ENCODE peak calls at places on chromosomes 13 and 19, in six cellular contexts. H, V, J, F, X and U are unnamed samples.

GRCh38 chr19:18478545-18479311 is 40.8 kb upstream of the ISYNA1 start:
- DNase-seq in H (no peak), V (no peak), X (no peak), F (peak; percentile 94), J (peak; percentile 73), U (peak; percentile 58)

GRCh38 chr19:11138659-11139526 is 16.7 kb downstream of the SPC24 start:
- DNase-seq in V (peak; percentile 78), H (peak; percentile 72), F (peak; percentile 77), X (peak; percentile 57), J (no peak), U (peak; percentile 45)

GRCh38 chr13:79646880-79647279 is 165.9 kb downstream of the NDFIP2 start:
- DNase-seq in V (no peak), X (no peak), J (no peak), H (no peak), F (no peak), U (no peak)

GRCh38 chr19:45049073-45049736 is 10.4 kb downstream of the CLASRP start:
- DNase-seq in J (no peak), H (no peak), V (no peak), F (no peak), X (no peak), U (no peak)

GRCh38 chr13:39779337-39780270 is 124.1 kb downstream of the COG6 start:
- DNase-seq in H (no peak), J (peak; percentile 19), F (peak; percentile 36), V (no peak), X (no peak), U (no peak)

GRCh38 chr19:47280183-47280797 is 5.6 kb downstream of the INAFM1 start:
- DNase-seq in V (peak; percentile 46), F (no peak), X (no peak), H (peak; percentile 68), J (peak; percentile 66), U (no peak)

GRCh38 chr13:27403252-27403678 is 21.2 kb upstream of the GTF3A start:
- DNase-seq in J (no peak), V (peak; percentile 61), F (peak; percentile 65), H (no peak), X (no peak), U (no peak)

GRCh38 chr19:18379803-18380747 is 5.9 kb upstream of the GDF15 start:
- DNase-seq in F (peak; percentile 96), J (no peak), X (no peak), V (no peak), H (peak; percentile 93), U (peak; percentile 87)

GRCh38 chr13:48938308-48938943 is 37.3 kb upstream of the FNDC3A start:
- DNase-seq in H (no peak), X (no peak), J (peak; percentile 79), V (no peak), F (no peak), U (no peak)

GRCh38 chr13:33645591-33646554 is 172.1 kb upstream of the RFC3 start:
- DNase-seq in V (no peak), J (no peak), X (no peak), H (no peak), F (no peak), U (no peak)

GRCh38 chr13:33445024-33445423 is 159.5 kb upstream of the STARD13 start:
- DNase-seq in F (no peak), V (no peak), J (no peak), X (no peak), H (no peak), U (no peak)

GRCh38 chr19:17513801-17514200 is 2.4 kb downstream of the PGLS start:
- DNase-seq in H (no peak), F (no peak), V (no peak), X (no peak), J (no peak), U (no peak)

GRCh38 chr19:19567391-19567790 is 29.3 kb downstream of the CILP2 start:
- DNase-seq in H (no peak), V (no peak), X (no peak), J (no peak), F (no peak), U (no peak)

GRCh38 chr19:4640247-4641000 is 1.1 kb downstream of the TNFAIP8L1 start:
- DNase-seq in J (peak; percentile 39), H (no peak), V (no peak), X (no peak), F (no peak), U (peak; percentile 56)

GRCh38 chr13:35512271-35512920 is 35.9 kb upstream of the MAB21L1 start:
- DNase-seq in J (no peak), F (peak; percentile 90), H (no peak), X (no peak), V (no peak), U (no peak)

GRCh38 chr13:112781881-112782361 is 92.1 kb downstream of the ATP11A start:
- DNase-seq in X (no peak), H (no peak), F (no peak), V (no peak), J (no peak), U (no peak)

GRCh38 chr19:33514885-33515485 is 6.6 kb downstream of the PEPD start:
- DNase-seq in V (no peak), H (no peak), J (peak; percentile 68), X (no peak), F (peak; percentile 32), U (peak; percentile 40)

GRCh38 chr13:24407844-24408243 is 98.5 kb downstream of the C1QTNF9 start:
- DNase-seq in J (peak; percentile 9), H (no peak), F (no peak), X (no peak), V (no peak), U (no peak)

GRCh38 chr13:91346848-91347211 is 657 bp upstream of the MIR17HG start:
- DNase-seq in V (peak; percentile 51), J (peak; percentile 82), X (peak; percentile 14), H (no peak), F (no peak), U (no peak)

GRCh38 chr13:25811506-25811905 is 240.3 kb downstream of the SHISA2 start:
- DNase-seq in H (no peak), J (no peak), F (no peak), V (no peak), X (no peak), U (no peak)

GRCh38 chr13:25807562-25807961 is 244.3 kb downstream of the SHISA2 start:
- DNase-seq in H (no peak), X (no peak), F (no peak), V (no peak), J (no peak), U (no peak)

GRCh38 chr13:25802579-25802978 is 249.2 kb downstream of the SHISA2 start:
- DNase-seq in X (no peak), H (no peak), V (no peak), F (no peak), J (no peak), U (no peak)

GRCh38 chr13:25803626-25804025 is 248.2 kb downstream of the SHISA2 start:
- DNase-seq in J (no peak), V (no peak), H (no peak), X (no peak), F (no peak), U (no peak)

DNA sequence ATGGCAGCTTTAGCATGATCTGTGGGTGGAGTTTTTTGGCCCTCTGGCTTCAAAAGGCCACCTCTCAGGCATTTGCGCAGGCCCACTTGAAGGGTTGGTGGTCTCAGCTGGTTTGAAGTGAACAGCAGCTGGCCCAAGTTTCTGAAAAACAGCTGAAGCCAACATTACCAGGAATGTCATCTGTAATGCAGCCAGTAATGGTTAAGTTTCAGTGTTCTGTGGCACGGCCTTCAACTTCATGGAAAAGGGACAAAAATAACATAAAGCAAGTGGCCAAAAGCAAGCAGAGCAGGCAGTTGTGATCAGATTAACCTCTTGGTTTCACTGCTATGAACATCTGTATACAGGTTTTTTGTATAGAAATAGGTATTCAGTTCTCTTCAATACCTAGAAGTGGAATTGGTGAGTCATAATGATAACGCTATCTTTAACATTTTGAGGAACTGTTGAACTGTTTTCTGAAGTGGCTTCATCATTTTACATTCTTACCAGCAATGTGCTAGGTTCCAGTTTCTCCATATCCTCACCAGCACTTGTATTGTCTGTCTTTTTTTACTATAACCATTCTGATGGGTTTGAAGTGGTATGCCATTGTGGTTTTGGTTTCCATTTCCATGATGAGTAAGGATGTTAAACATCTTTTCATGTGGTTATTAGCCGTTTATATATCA is 245.4 kb downstream of the SHISA2 start:
- DNase-seq in V (no peak), F (no peak), J (peak; percentile 16), X (no peak), H (no peak), U (no peak)
- H3K9me3 ChIP-seq in V (no peaks in the 10 kb centered on the region), F (no peaks in the 10 kb centered on the region), J (peaks cover under 1% of the 10 kb centered on the region), X (no peaks in the 10 kb centered on the region), H (no peaks in the 10 kb centered on the region), U (no peaks in the 10 kb centered on the region)

DNA sequence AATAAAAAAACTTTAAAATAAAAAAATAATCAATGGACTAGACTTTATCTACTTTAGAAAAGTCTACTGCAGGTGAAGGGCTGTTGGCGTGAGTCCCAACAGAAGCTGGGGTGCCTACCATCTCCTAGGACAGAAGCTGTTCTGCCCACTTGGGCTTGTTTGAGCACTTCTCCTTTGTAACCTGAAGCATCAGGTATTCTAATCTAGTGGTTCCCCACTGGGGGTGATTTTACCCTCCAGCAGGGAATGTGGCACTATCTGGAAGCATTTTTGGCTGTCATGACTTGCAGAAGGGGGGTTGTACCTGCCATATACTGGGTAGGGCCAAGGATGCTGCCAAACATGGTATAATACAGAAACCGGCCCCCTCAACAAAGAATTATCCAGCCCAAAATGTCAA is 16.2 kb upstream of the DOCK9 start:
- DNase-seq in H (no peak), F (no peak), X (no peak), V (no peak), J (no peak), U (no peak)
- H3K9me3 ChIP-seq in H (no peaks in the 10 kb centered on the region), F (no peaks in the 10 kb centered on the region), X (no peaks in the 10 kb centered on the region), V (no peaks in the 10 kb centered on the region), J (no peaks in the 10 kb centered on the region), U (no peaks in the 10 kb centered on the region)

DNA sequence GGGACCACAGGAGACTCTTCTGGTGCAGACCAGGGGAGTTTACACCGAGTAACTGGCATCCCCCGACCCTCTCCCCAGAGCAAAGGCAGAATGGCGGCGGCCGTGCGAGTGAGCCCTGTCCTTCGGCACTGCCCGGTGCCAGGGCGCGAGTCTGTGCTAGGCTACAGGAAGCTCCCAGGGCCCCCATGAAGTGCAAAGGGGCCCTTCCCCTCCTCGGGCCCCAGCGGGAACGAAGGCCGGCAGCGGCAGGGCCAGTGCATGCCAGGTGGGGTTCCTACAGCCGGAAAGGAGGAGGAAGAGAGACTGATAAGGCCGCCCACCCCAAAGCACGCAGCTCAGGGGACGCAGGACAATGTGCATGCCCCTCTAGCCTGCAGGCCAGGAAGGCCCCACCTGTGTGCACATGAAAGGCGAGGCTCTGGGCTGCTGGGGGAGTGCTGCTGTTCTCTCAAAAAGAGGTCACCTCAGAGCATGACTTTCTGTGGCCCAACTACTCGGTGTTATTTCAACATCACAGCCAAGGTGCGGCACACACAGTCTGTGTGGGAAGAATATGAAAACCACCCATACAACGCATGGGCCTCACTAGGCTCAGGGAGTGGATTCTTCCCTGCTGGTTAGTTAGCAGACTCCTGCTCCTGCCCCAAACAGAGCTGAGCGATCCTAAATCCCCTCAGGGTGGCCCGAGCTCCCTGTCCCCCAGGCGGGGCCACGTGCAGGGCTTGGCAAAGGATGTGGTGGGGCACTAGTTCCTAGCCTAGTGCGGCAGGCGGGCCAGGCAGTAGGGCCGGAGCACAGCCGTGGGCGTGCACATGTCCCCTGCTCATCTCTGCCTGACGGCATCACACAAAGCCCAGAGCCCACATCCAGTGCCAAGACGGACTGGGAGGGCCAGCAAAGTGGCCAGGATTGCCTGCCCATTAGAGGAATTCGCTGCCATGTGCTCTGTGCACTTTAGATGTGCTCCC is 28.4 kb upstream of the TIMM44 start:
- DNase-seq in V (no peak), H (no peak), F (no peak), X (no peak), J (no peak), U (no peak)
- H3K9me3 ChIP-seq in V (no peaks in the 10 kb centered on the region), H (no peaks in the 10 kb centered on the region), F (no peaks in the 10 kb centered on the region), X (no peaks in the 10 kb centered on the region), J (no peaks in the 10 kb centered on the region), U (no peaks in the 10 kb centered on the region)

GRCh38 chr19:1284979-1285736 is 515 bp upstream of the EFNA2 start:
- DNase-seq in F (no peak), J (no peak), X (no peak), V (peak; percentile 64), H (no peak), U (peak; percentile 52)
- H3K9me3 ChIP-seq in F (no peaks in the 10 kb centered on the region), J (no peaks in the 10 kb centered on the region), X (no peaks in the 10 kb centered on the region), V (no peaks in the 10 kb centered on the region), H (no peaks in the 10 kb centered on the region), U (no peaks in the 10 kb centered on the region)